ENCODE peak calls at places on chromosomes 6 and 20, in eight cellular contexts. Y is naive thymus-derived CD4-positive, alpha-beta T cell; X is stimulated activated CD4-positive, alpha-beta T cell treated with anti-CD3 and anti-CD28 coated beads, Interleukin-12 subunit alpha, Interleukin-12 subunit beta, amount 100 ng/mL, for 48 hours; F is activated CD8-positive, alpha-beta memory T cell treated with anti-CD3 and anti-CD28 coated beads, Interleukin-2, amount 50 U/mL, for 4 hours; Z is heart right ventricle; E is stimulated activated CD8-positive, alpha-beta memory T cell treated with anti-CD3 and anti-CD28 coated beads, Interleukin-2, amount 100 ng/mL, for 1 hour; S is T-helper 1 cell; P is kidney. L is an unnamed sample.

GRCh38 chr6:115667478-115667996 is 393.2 kb downstream of the FRK start:
- DNase-seq in Y (no peak), F (no peak), Z (no peak), E (no peak), S (no peak), X (no peak), P (no peak), L (no peak)

GRCh38 chr20:16412896-16413295 is 160.4 kb downstream of the KIF16B start:
- DNase-seq in F (no peak), P (no peak), Y (no peak), S (no peak), E (no peak), X (no peak), Z (no peak), L (no peak)

GRCh38 chr6:33914519-33915120 is 110.8 kb upstream of the MLN start:
- DNase-seq in Z (no peak), P (peak), Y (peak), X (peak), E (no peak), S (no peak), F (peak), L (peak)

GRCh38 chr6:140931581-140931980 is 1201.1 kb upstream of the GJE1 start:
- DNase-seq in E (no peak), Y (no peak), F (no peak), S (no peak), P (no peak), Z (no peak), X (no peak), L (no peak)

GRCh38 chr6:36622901-36623546 is 28.9 kb downstream of the SRSF3 start:
- DNase-seq in P (no peak), F (no peak), Z (no peak), S (no peak), X (no peak), E (no peak), Y (no peak), L (no peak)

GRCh38 chr20:20024942-20025341 is 7.8 kb downstream of the NAA20 start:
- DNase-seq in F (no peak), E (no peak), Z (no peak), Y (no peak), S (no peak), X (no peak), P (no peak), L (no peak)

GRCh38 chr6:63306446-63306845 is 13.3 kb downstream of the LGSN start:
- DNase-seq in Y (no peak), Z (no peak), E (no peak), P (no peak), X (no peak), S (no peak), F (no peak), L (no peak)

GRCh38 chr6:36906539-36906938 is 20.8 kb downstream of the C6orf89 start:
- DNase-seq in P (peak), Z (peak), F (no peak), Y (no peak), X (no peak), E (no peak), S (no peak), L (no peak)

GRCh38 chr6:47042238-47042843 is at the start of gene ADGRF1:
- DNase-seq in F (no peak), E (no peak), Z (no peak), P (peak), S (no peak), Y (no peak), X (no peak), L (no peak)

GRCh38 chr6:34644716-34645115 is 51.9 kb downstream of the ILRUN start:
- DNase-seq in Z (no peak), P (no peak), S (no peak), E (no peak), F (no peak), Y (no peak), X (no peak), L (no peak)